ENCODE peak calls at places on chromosomes 5 and 9, in five cellular contexts. Q, A, X, R and T are unnamed samples.

GRCh38 chr9:70410368-70410767 is 4.1 kb downstream of the KLF9 start:
- DNase-seq in Q (no peak), A (no peak), X (no peak), R (peak; percentile 57), T (peak; percentile 68)

GRCh38 chr9:20980713-20981481 is 50.5 kb downstream of the HACD4 start:
- DNase-seq in Q (no peak), A (no peak), X (no peak), R (peak; percentile 82), T (peak; percentile 86)

GRCh38 chr5:72355706-72356299 is 35.6 kb downstream of the PTCD2 start:
- DNase-seq in Q (no peak), A (no peak), X (no peak), R (peak; percentile 50), T (peak; percentile 43)

GRCh38 chr5:147290261-147290660 is 55.4 kb downstream of the STK32A start:
- DNase-seq in Q (no peak), A (no peak), X (no peak), R (no peak), T (no peak)

GRCh38 chr9:7325980-7326379 is 473.6 kb downstream of the DMAC1 start:
- DNase-seq in Q (no peak), A (no peak), X (no peak), R (peak; percentile 4), T (no peak)

GRCh38 chr9:107178302-107178701 is 104.8 kb upstream of the RAD23B start:
- DNase-seq in Q (no peak), A (no peak), X (no peak), R (no peak), T (no peak)

GRCh38 chr5:178547753-178548415 is 42.3 kb downstream of the COL23A1 start:
- DNase-seq in Q (no peak), A (no peak), X (no peak), R (no peak), T (no peak)

GRCh38 chr5:144028058-144028457 is 142.4 kb downstream of the YIPF5 start:
- DNase-seq in Q (no peak), A (no peak), X (no peak), R (peak; percentile 71), T (peak; percentile 87)

GRCh38 chr9:18665947-18666346 is 192.0 kb downstream of the ADAMTSL1 start:
- DNase-seq in Q (no peak), A (no peak), X (no peak), R (peak; percentile 32), T (no peak)

GRCh38 chr9:7320139-7320538 is 479.4 kb downstream of the DMAC1 start:
- DNase-seq in Q (no peak), A (no peak), X (no peak), R (peak; percentile 76), T (peak; percentile 82)

GRCh38 chr5:54663876-54664275 is 146.3 kb downstream of the SNX18 start:
- DNase-seq in Q (no peak), A (no peak), X (no peak), R (peak; percentile 94), T (peak; percentile 99)

GRCh38 chr5:131635755-131636479 is 888 bp upstream of the RAPGEF6 start:
- DNase-seq in Q (no peak), A (no peak), X (peak; percentile 11), R (no peak), T (peak; percentile 24)

GRCh38 chr9:77063645-77064285 is 44.3 kb downstream of the FOXB2 start:
- DNase-seq in Q (no peak), A (no peak), X (no peak), R (peak; percentile 69), T (peak; percentile 71)

GRCh38 chr5:124634228-124634819 is 112.1 kb downstream of the ZNF608 start:
- DNase-seq in Q (no peak), A (no peak), X (no peak), R (peak; percentile 62), T (peak; percentile 46)

GRCh38 chr5:151719228-151719861 is 32.6 kb upstream of the SPARC start:
- DNase-seq in Q (no peak), A (no peak), X (no peak), R (no peak), T (peak; percentile 66)

GRCh38 chr9:16455842-16456241 is 414.6 kb downstream of the BNC2 start:
- DNase-seq in Q (no peak), A (no peak), X (no peak), R (no peak), T (no peak)

GRCh38 chr9:117305454-117305853 is 109.4 kb downstream of the ASTN2 start:
- DNase-seq in Q (no peak), A (no peak), X (no peak), R (no peak), T (no peak)

GRCh38 chr9:85647571-85647970 is 94.2 kb downstream of the AGTPBP1 start:
- DNase-seq in Q (no peak), A (no peak), X (no peak), R (no peak), T (no peak)

GRCh38 chr9:104232781-104233341 is 138.8 kb downstream of the SMC2 start:
- DNase-seq in Q (no peak), A (no peak), X (no peak), R (peak; percentile 13), T (peak; percentile 43)